ENCODE peak calls at places on chromosomes 12 and 14, in five cellular contexts. H is activated T-cell treated with anti-CD3 and anti-CD28 coated beads for 24 hours, U is GM23248, X is T-cell, L is endothelial cell of umbilical vein. I is an unnamed sample.

GRCh38 chr12:64099430-64099829 is 122.7 kb downstream of the KICS2 start:
- DNase-seq in X (no peak), U (peak; percentile 92), H (no peak), L (peak; percentile 70), I (no peak)

GRCh38 chr14:101564444-101564776 is 3.1 kb downstream of the DIO3 start:
- DNase-seq in U (no peak), H (no peak), X (no peak), L (no peak), I (no peak)

GRCh38 chr12:89825591-89826449 is 117.2 kb upstream of the ATP2B1 start:
- DNase-seq in X (no peak), H (no peak), U (no peak), L (peak; percentile 69), I (no peak)

GRCh38 chr14:95305145-95305544 is 14.6 kb downstream of the CLMN start:
- DNase-seq in H (no peak), L (no peak), U (no peak), X (no peak), I (no peak)

GRCh38 chr12:12476836-12477531 is 85.7 kb downstream of the DUSP16 start:
- DNase-seq in U (no peak), H (no peak), L (no peak), X (no peak), I (no peak)

GRCh38 chr12:51944608-51945233 is 6.8 kb upstream of the ACVR1B start:
- DNase-seq in U (no peak), H (no peak), X (no peak), L (no peak), I (no peak)

GRCh38 chr12:110639336-110640178 is 25.6 kb downstream of the TCTN1 start:
- DNase-seq in U (peak; percentile 78), L (peak; percentile 12), H (no peak), X (no peak), I (no peak)

GRCh38 chr12:117860111-117860510 is 108.7 kb downstream of the KSR2 start:
- DNase-seq in X (no peak), L (no peak), H (no peak), U (no peak), I (no peak)

GRCh38 chr12:93100610-93101009 is 171.5 kb upstream of the EEA1 start:
- DNase-seq in U (peak; percentile 38), L (no peak), H (no peak), X (no peak), I (no peak)